ENCODE peak calls at places on chromosomes 6 and 20, in six cellular contexts. A is lung; H is T follicular helper cell; J is HCEC 1CT; T is activated CD4-positive, alpha-beta T cell treated with anti-CD3 and anti-CD28 coated beads, Interleukin-2, amount 50 U/mL, for 1 hour; M is LoVo. O is an unnamed sample.

GRCh38 chr20:12882832-12883506 is 125.8 kb upstream of the SPTLC3 start:
- DNase-seq in H (no peak), A (no peak), T (no peak), J (peak), M (no peak), O (no peak)

GRCh38 chr6:43481591-43482242 is 4.3 kb downstream of the TJAP1 start:
- DNase-seq in T (no peak), J (no peak), H (no peak), M (peak), A (no peak), O (no peak)

GRCh38 chr20:47927944-47928343 is 142.7 kb upstream of the SULF2 start:
- DNase-seq in T (no peak), J (no peak), M (no peak), A (no peak), H (no peak), O (no peak)

GRCh38 chr6:2861822-2862164 is 20.1 kb upstream of the SERPINB1 start:
- DNase-seq in J (no peak), T (no peak), A (no peak), H (no peak), M (no peak), O (no peak)

GRCh38 chr6:122071950-122072647 is 327.4 kb upstream of the HSF2 start:
- DNase-seq in J (no peak), T (no peak), A (no peak), H (no peak), M (no peak), O (no peak)

GRCh38 chr6:6546318-6547110 is 42.0 kb upstream of the LY86 start:
- DNase-seq in M (no peak), H (no peak), A (peak), J (no peak), T (no peak), O (peak)

GRCh38 chr20:16580127-16580526 is 6.9 kb upstream of the KIF16B start:
- DNase-seq in A (no peak), H (no peak), M (peak), T (no peak), J (peak), O (no peak)

GRCh38 chr6:156950084-156950483 is 172.9 kb downstream of the ARID1B start:
- DNase-seq in T (no peak), H (no peak), A (no peak), M (no peak), J (no peak), O (no peak)

GRCh38 chr20:21308340-21308739 is 5.2 kb downstream of the XRN2 start:
- DNase-seq in A (no peak), T (no peak), J (no peak), H (no peak), M (no peak), O (no peak)

GRCh38 chr6:51626391-51626790 is 461.0 kb downstream of the PKHD1 start:
- DNase-seq in A (no peak), H (no peak), J (no peak), T (no peak), M (no peak), O (no peak)

GRCh38 chr6:136991614-136992013 is 53.2 kb downstream of the IL20RA start:
- DNase-seq in H (no peak), A (no peak), M (peak), J (no peak), T (no peak), O (no peak)

GRCh38 chr6:139316622-139317317 is 25.0 kb upstream of the TXLNB start:
- DNase-seq in A (no peak), M (no peak), J (no peak), H (no peak), T (no peak), O (no peak)

GRCh38 chr6:115733426-115733825 is 327.3 kb downstream of the FRK start:
- DNase-seq in A (no peak), J (no peak), T (no peak), M (no peak), H (no peak), O (no peak)

GRCh38 chr20:41479113-41479512 is 112.5 kb upstream of the EMILIN3 start:
- DNase-seq in H (no peak), T (no peak), A (no peak), J (no peak), M (no peak), O (no peak)

GRCh38 chr6:139862311-139862710 is 487.9 kb upstream of the CITED2 start:
- DNase-seq in T (no peak), H (no peak), A (no peak), J (no peak), M (no peak), O (no peak)